ENCODE peak calls at places on chromosomes 13 and 19, in nine cellular contexts. O is upper lobe of left lung, D is spleen, F is HCT116, I is vagina, J is prostate gland, M is endothelial cell of umbilical vein, E is transverse colon, L is stomach. Y is an unnamed sample.

GRCh38 chr19:28560786-28561185 is 652.2 kb downstream of the UQCRFS1 start:
- DNase-seq in D (no peak), J (no peak), E (no peak), I (no peak), O (no peak), L (no peak), M (no peak), F (no peak), Y (no peak)

GRCh38 chr13:48783181-48783630 is 129.5 kb downstream of the CYSLTR2 start:
- DNase-seq in I (no peak), E (peak), F (no peak), M (peak), D (peak), O (peak), L (peak), J (no peak), Y (peak)

GRCh38 chr13:75507027-75508001 is 25.3 kb upstream of the TBC1D4 start:
- DNase-seq in E (no peak), D (no peak), L (no peak), I (no peak), J (no peak), F (no peak), O (no peak), M (no peak), Y (no peak)

GRCh38 chr13:38008636-38009035 is 139.1 kb upstream of the TRPC4 start:
- DNase-seq in O (no peak), D (no peak), I (no peak), F (no peak), M (peak), E (peak), J (peak), L (no peak), Y (no peak)

GRCh38 chr13:51007216-51007615 is 97.6 kb downstream of the RNASEH2B start:
- DNase-seq in O (no peak), F (no peak), M (no peak), D (no peak), L (no peak), E (no peak), J (no peak), I (no peak), Y (no peak)

GRCh38 chr19:19581391-19581790 is 37.1 kb downstream of the PBX4 start:
- DNase-seq in L (no peak), O (no peak), I (no peak), E (no peak), J (no peak), D (no peak), F (no peak), M (no peak), Y (no peak)

GRCh38 chr19:16435238-16435911 is 36.4 kb downstream of the EPS15L1 start:
- DNase-seq in M (peak), L (no peak), I (no peak), E (peak), F (no peak), D (no peak), J (no peak), O (no peak), Y (peak)

GRCh38 chr19:7101498-7102253 is 32.2 kb downstream of the ZNF557 start:
- DNase-seq in L (no peak), F (no peak), I (no peak), J (no peak), D (no peak), O (no peak), M (no peak), E (no peak), Y (no peak)

GRCh38 chr13:27245610-27246009 is 5.7 kb upstream of the RPL21 start:
- DNase-seq in E (no peak), F (no peak), L (no peak), J (no peak), D (no peak), I (no peak), O (no peak), M (no peak), Y (no peak)

GRCh38 chr19:16645140-16645539 is 14.8 kb downstream of the SMIM7 start:
- DNase-seq in F (no peak), E (no peak), O (no peak), M (no peak), L (no peak), D (no peak), I (no peak), J (no peak), Y (no peak)

GRCh38 chr13:101875717-101876393 is 423.4 kb downstream of the ITGBL1 start:
- DNase-seq in J (peak), I (no peak), F (no peak), D (no peak), L (no peak), E (no peak), O (no peak), M (no peak), Y (no peak)

GRCh38 chr19:2529473-2529918 is 53.6 kb downstream of the GADD45B start:
- DNase-seq in I (no peak), E (peak), J (no peak), F (peak), D (peak), O (peak), L (no peak), M (peak), Y (no peak)

GRCh38 chr19:4955274-4955673 is 13.6 kb upstream of the KDM4B start:
- DNase-seq in D (no peak), E (no peak), L (no peak), M (no peak), J (no peak), I (no peak), F (no peak), O (no peak), Y (no peak)

GRCh38 chr13:74132768-74133656 is 1.2 kb downstream of the KLF12 start:
- DNase-seq in F (no peak), I (no peak), D (peak), J (no peak), E (peak), M (peak), L (peak), O (peak), Y (peak)

GRCh38 chr19:11377237-11377636 is 2.8 kb downstream of the SWSAP1 start:
- DNase-seq in D (no peak), J (peak), F (no peak), M (peak), I (no peak), O (peak), L (no peak), E (peak), Y (peak)

GRCh38 chr13:50844181-50844875 is 836 bp upstream of the DLEU7 start:
- DNase-seq in M (no peak), O (no peak), E (no peak), J (no peak), F (no peak), D (no peak), L (no peak), I (no peak), Y (no peak)

GRCh38 chr19:1513492-1514294 is 874 bp upstream of the ADAMTSL5 start:
- DNase-seq in O (peak), L (peak), M (no peak), D (peak), I (no peak), J (no peak), E (peak), F (peak), Y (no peak)

GRCh38 chr19:10104665-10105221 is 1.4 kb upstream of the PPAN start:
- DNase-seq in L (no peak), M (no peak), J (no peak), E (peak), I (peak), D (peak), O (peak), F (no peak), Y (no peak)

GRCh38 chr19:53903055-53903680 is 5.9 kb upstream of the CACNG7 start:
- DNase-seq in F (no peak), J (no peak), M (peak), O (no peak), D (no peak), E (no peak), I (no peak), L (no peak), Y (no peak)

GRCh38 chr13:23427342-23428182 is 5.9 kb downstream of the SACS start:
- DNase-seq in L (peak), J (peak), I (no peak), E (peak), O (no peak), D (no peak), F (no peak), M (peak), Y (peak)

GRCh38 chr19:13079542-13079986 is 23.1 kb downstream of the LYL1 start:
- DNase-seq in M (peak), J (no peak), E (peak), I (no peak), D (no peak), O (peak), L (peak), F (no peak), Y (peak)

GRCh38 chr19:1882089-1882785 is 3.1 kb downstream of the ABHD17A start:
- DNase-seq in M (peak), F (no peak), L (no peak), D (no peak), E (peak), I (no peak), J (no peak), O (no peak), Y (no peak)

GRCh38 chr13:79625517-79625916 is 144.6 kb downstream of the NDFIP2 start:
- DNase-seq in L (no peak), I (no peak), M (no peak), J (no peak), D (no peak), E (no peak), O (no peak), F (no peak), Y (no peak)

GRCh38 chr13:79631260-79631659 is 150.3 kb downstream of the NDFIP2 start:
- DNase-seq in M (peak), J (peak), D (no peak), O (no peak), I (no peak), L (no peak), E (no peak), F (peak), Y (no peak)

GRCh38 chr13:79626924-79627323 is 146.0 kb downstream of the NDFIP2 start:
- DNase-seq in E (no peak), O (no peak), L (no peak), D (no peak), I (no peak), J (no peak), M (no peak), F (no peak), Y (no peak)

GRCh38 chr13:79628463-79628862 is 147.5 kb downstream of the NDFIP2 start:
- DNase-seq in O (no peak), F (no peak), E (no peak), M (no peak), J (no peak), I (no peak), D (no peak), L (no peak), Y (no peak)
- TF ChIP-seq POLR2AphosphoS5 in O (no peak), F (no peak), E (no peak), M (no peak), J (peak), I (no peak), D (no peak), L (no peak), Y (no peak)

GRCh38 chr19:39506944-39507714 is 7.8 kb upstream of the SELENOV start:
- DNase-seq in D (peak), E (no peak), J (no peak), M (peak), L (no peak), F (no peak), O (no peak), I (no peak), Y (no peak)

GRCh38 chr19:39509233-39509632 is 5.7 kb upstream of the SELENOV start:
- DNase-seq in F (no peak), M (no peak), J (no peak), I (no peak), O (no peak), E (no peak), D (no peak), L (no peak), Y (no peak)

GRCh38 chr19:39508629-39509028 is 6.3 kb upstream of the SELENOV start:
- DNase-seq in I (no peak), L (no peak), F (no peak), D (no peak), O (no peak), E (no peak), M (no peak), J (no peak), Y (no peak)

GRCh38 chr19:39507715-39508364 is 7.1 kb upstream of the SELENOV start:
- DNase-seq in E (no peak), F (no peak), J (no peak), L (no peak), I (no peak), O (no peak), M (no peak), D (no peak), Y (no peak)

DNA sequence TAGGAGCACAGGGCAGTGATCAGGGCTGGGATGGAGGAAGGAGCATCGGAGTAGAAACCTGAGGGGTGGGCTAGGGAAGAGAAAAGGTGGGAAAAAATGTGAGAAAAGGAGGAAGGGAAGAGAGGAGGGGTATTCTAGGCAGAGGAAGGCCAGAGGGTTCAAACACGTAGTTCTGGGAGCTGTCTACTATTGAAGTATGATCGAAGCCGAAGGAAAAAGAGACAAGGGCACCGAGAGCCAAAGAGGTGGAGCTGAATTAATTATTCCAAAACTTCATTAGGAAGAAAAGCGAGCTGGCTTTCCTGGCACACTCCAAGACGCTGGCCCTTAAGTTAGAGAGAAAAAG is 7.8 kb downstream of the DLL3 start:
- DNase-seq in M (no peak), D (no peak), E (no peak), J (no peak), F (no peak), O (no peak), L (no peak), I (no peak), Y (no peak)
- H3K4me3 ChIP-seq in M (no peak), D (peak), E (peak), J (peak), F (no peak), O (no peak), L (peak), I (no peak), Y (no peak)

GRCh38 chr13:67062160-67062559 is 168.0 kb downstream of the PCDH9 start:
- DNase-seq in E (no peak), D (no peak), O (no peak), F (no peak), J (no peak), M (no peak), I (no peak), L (no peak), Y (no peak)

GRCh38 chr13:67063036-67063435 is 167.1 kb downstream of the PCDH9 start:
- DNase-seq in F (no peak), E (no peak), O (no peak), J (no peak), I (no peak), M (no peak), L (no peak), D (no peak), Y (no peak)

GRCh38 chr13:67064920-67065319 is 165.2 kb downstream of the PCDH9 start:
- DNase-seq in L (no peak), E (no peak), O (no peak), D (no peak), J (no peak), F (no peak), M (no peak), I (no peak), Y (no peak)

GRCh38 chr13:67061750-67062149 is 168.4 kb downstream of the PCDH9 start:
- DNase-seq in O (no peak), L (no peak), J (no peak), I (no peak), E (no peak), D (no peak), M (no peak), F (no peak), Y (no peak)
- TF ChIP-seq POLR2A in O (no peak), L (no peak), J (no peak), I (no peak), E (no peak), D (no peak), M (no peak), F (no peak), Y (no peak)

GRCh38 chr13:111251646-111252448 is 68.6 kb upstream of the TEX29 start:
- DNase-seq in M (peak), L (no peak), O (no peak), E (no peak), I (no peak), F (no peak), J (no peak), D (no peak), Y (no peak)
- TF ChIP-seq POLR2AphosphoS5 in M (no peak), L (no peak), O (no peak), E (no peak), I (no peak), F (no peak), J (no peak), D (no peak), Y (no peak)

DNA sequence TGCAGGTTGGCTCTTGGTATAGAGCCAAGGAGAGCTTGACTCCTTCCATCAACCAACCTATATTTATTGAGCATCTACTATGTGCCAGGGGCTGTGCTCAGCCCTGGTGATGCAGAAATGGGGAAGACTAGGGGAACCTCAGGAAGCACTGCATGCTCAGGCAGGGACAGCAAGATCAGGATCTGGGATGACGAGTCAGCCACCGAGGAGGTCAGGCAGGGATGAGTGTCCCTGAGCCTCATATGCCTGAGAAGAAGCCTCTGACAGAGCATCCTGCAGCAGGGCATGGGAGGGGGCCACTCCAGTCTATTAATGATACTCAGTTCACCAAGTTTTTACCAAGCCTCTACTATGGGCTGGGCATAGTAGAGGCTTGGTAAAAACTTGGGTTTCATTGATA is 158.1 kb downstream of the KATNAL1 start:
- DNase-seq in E (no peak), I (no peak), L (no peak), J (no peak), F (no peak), M (no peak), O (no peak), D (peak), Y (no peak)
- H3K4me3 ChIP-seq in E (no peak), I (no peak), L (no peak), J (no peak), F (no peak), M (no peak), O (no peak), D (no peak), Y (no peak)

DNA sequence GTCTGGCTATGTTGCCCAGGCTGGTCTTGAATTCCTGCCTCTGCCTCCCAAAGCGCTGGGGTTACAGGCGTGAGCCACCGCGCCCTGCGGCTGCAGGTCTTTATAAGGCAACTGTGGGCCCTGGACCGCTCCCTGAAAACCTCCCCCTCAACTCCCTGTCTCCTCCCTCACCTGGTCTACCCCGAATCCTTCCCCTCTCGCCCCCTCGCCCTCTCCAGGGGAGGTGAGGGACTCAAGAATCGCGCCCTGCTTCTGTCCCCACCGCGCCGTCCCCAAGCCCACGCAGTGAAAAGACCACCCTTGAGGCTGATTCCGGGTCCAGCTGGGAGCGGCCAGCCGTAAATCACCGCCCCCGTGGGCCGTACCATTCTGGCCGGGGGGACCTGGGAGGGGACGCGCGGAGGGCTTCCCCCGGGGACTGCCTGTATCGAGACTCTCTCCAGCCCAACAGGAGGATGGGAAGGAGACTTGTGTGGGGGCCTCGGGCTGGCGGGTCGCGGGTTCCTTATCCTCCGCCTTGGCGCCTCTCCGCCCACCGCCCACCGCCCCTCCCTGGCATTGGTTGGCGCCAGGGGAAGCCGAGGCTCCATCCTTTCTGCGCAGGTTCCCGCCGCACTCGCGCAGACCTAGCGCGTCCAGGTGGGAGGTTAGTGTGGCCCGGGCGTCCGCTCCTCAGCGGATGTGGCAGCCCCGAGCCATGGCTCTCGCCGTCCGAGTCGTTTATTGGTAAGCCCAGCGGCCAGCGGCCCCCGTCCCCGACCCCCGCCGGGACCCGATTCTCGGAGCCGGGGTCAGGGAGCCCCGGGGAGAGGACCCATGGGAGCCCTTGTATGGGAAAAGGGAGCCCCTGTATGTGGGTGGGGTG is at the start of gene SELENOW:
- DNase-seq in F (peak), E (peak), O (peak), I (no peak), M (peak), J (peak), L (peak), D (peak), Y (peak)
- TF ChIP-seq POLR2A in F (peak), E (peak), O (peak), I (no peak), M (peak), J (peak), L (no peak), D (no peak), Y (peak)

GRCh38 chr13:79663977-79664636 is 183.2 kb downstream of the NDFIP2 start:
- DNase-seq in D (no peak), L (no peak), O (no peak), F (no peak), I (no peak), E (no peak), M (no peak), J (no peak), Y (no peak)
- TF ChIP-seq POLR2AphosphoS5 in D (no peak), L (no peak), O (no peak), F (no peak), I (no peak), E (no peak), M (no peak), J (no peak), Y (no peak)

GRCh38 chr13:28680541-28680940 is 21.6 kb downstream of the POMP start:
- DNase-seq in I (no peak), L (no peak), M (no peak), O (no peak), F (no peak), D (no peak), E (no peak), J (no peak), Y (no peak)

GRCh38 chr13:28679628-28680027 is 20.7 kb downstream of the POMP start:
- DNase-seq in F (no peak), M (peak), J (no peak), E (no peak), D (no peak), O (no peak), I (no peak), L (no peak), Y (no peak)

GRCh38 chr13:28685892-28686291 is 27.0 kb downstream of the POMP start:
- DNase-seq in I (no peak), O (no peak), L (no peak), F (no peak), M (no peak), J (no peak), E (no peak), D (no peak), Y (no peak)

GRCh38 chr13:28685114-28685513 is 26.2 kb downstream of the POMP start:
- DNase-seq in O (no peak), E (no peak), L (no peak), M (no peak), J (no peak), I (no peak), F (no peak), D (no peak), Y (no peak)

DNA sequence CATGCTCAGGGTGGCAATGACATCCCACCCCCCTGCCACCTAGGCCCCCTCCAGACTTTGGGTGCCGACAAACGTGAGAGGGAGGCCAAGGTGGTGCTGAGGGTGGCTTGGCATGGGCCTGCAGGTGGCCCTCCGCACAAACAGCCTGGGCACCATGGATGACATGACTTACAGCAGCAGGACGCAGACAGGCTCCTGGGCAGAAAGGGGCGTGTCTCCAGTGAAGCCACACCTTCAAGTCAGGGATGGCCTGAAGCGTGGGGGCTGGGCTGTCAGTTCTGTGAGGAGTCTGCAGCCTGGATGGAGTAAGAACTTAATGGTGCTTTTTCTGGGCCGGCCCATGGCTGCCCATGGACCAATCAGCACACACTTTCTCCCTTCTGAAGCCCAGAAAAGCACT is 25.3 kb downstream of the POMP start:
- DNase-seq in F (no peak), I (no peak), O (no peak), M (no peak), L (no peak), D (no peak), E (peak), J (no peak), Y (no peak)
- H3K4me3 ChIP-seq in F (no peak), I (no peak), O (no peak), M (no peak), L (no peak), D (no peak), E (no peak), J (no peak), Y (no peak)

Y was measured in sigmoid colon.